ENCODE peak calls at places on chromosomes 11 and 22, in nine cellular contexts. K is T follicular helper cell; I is activated CD4-positive, CD25-positive, alpha-beta regulatory T cell treated with anti-CD3 and anti-CD28 coated beads, Interleukin-2, amount 50 U/mL, for 72 hours; M is cardiac septum; H is stimulated activated CD4-positive, alpha-beta T cell treated with anti-CD3 and anti-CD28 coated beads, Interleukin-1b, Interleukin-23, amount 100 ng/mL, for 1 hour; L is H1; R is GM12891; E is RWPE1; F is COR-L47. V is an unnamed sample.

GRCh38 chr11:68990995-68991780 is 10.4 kb upstream of the MRGPRD start:
- DNase-seq in K (no peak), I (no peak), M (peak), H (no peak), L (no peak), R (no peak), E (no peak), F (no peak), V (peak)

GRCh38 chr11:70948855-70949551 is 303.4 kb downstream of the SHANK2 start:
- DNase-seq in K (no peak), I (no peak), M (no peak), H (no peak), L (no peak), R (no peak), E (no peak), F (peak), V (no peak)

GRCh38 chr11:131744847-131745246 is 374.4 kb downstream of the NTM start:
- DNase-seq in K (no peak), I (no peak), M (no peak), H (no peak), L (no peak), R (no peak), E (no peak), F (no peak), V (no peak)

GRCh38 chr11:1546077-1546535 is 26.0 kb downstream of the DUSP8 start:
- DNase-seq in K (no peak), I (no peak), M (no peak), H (no peak), L (no peak), R (no peak), E (no peak), F (no peak), V (no peak)

GRCh38 chr11:120601566-120601965 is 90.0 kb downstream of the GRIK4 start:
- DNase-seq in K (no peak), I (no peak), M (no peak), H (no peak), L (no peak), R (no peak), E (no peak), F (no peak), V (no peak)

GRCh38 chr11:105910095-105910715 is 111.8 kb downstream of the MSANTD4 start:
- DNase-seq in K (no peak), I (no peak), M (no peak), H (no peak), L (no peak), R (no peak), E (peak), F (no peak), V (no peak)

GRCh38 chr22:38348751-38349496 is 31.7 kb upstream of the CSNK1E start:
- DNase-seq in K (no peak), I (no peak), M (peak), H (no peak), L (no peak), R (no peak), E (no peak), F (no peak), V (no peak)

GRCh38 chr11:47412152-47412746 is 3.9 kb downstream of the SLC39A13 start:
- DNase-seq in K (no peak), I (peak), M (peak), H (peak), L (no peak), R (no peak), E (no peak), F (no peak), V (peak)

GRCh38 chr11:44680982-44681597 is 45.7 kb upstream of the TSPAN18 start:
- DNase-seq in K (no peak), I (peak), M (no peak), H (no peak), L (no peak), R (no peak), E (peak), F (no peak), V (no peak)

GRCh38 chr11:2813141-2813908 is 72.2 kb downstream of the CDKN1C start:
- DNase-seq in K (no peak), I (no peak), M (no peak), H (no peak), L (no peak), R (no peak), E (no peak), F (no peak), V (no peak)

GRCh38 chr11:44014968-44015623 is 32.7 kb upstream of the ACCSL start:
- DNase-seq in K (no peak), I (no peak), M (no peak), H (no peak), L (no peak), R (no peak), E (no peak), F (no peak), V (no peak)

GRCh38 chr11:35927730-35928129 is 16.1 kb upstream of the LDLRAD3 start:
- DNase-seq in K (no peak), I (no peak), M (peak), H (no peak), L (no peak), R (no peak), E (peak), F (no peak), V (peak)

GRCh38 chr11:128422576-128423370 is 164.6 kb downstream of the ETS1 start:
- DNase-seq in K (peak), I (peak), M (no peak), H (peak), L (no peak), R (no peak), E (no peak), F (peak), V (no peak)

GRCh38 chr11:122872046-122872445 is 10.5 kb upstream of the JHY start:
- DNase-seq in K (no peak), I (no peak), M (no peak), H (no peak), L (no peak), R (no peak), E (peak), F (no peak), V (no peak)

GRCh38 chr11:112783945-112784322 is 177.3 kb upstream of the NCAM1 start:
- DNase-seq in K (no peak), I (no peak), M (peak), H (no peak), L (no peak), R (no peak), E (no peak), F (no peak), V (no peak)

GRCh38 chr22:39456262-39457046 is at the start of gene MGAT3:
- DNase-seq in K (no peak), I (no peak), M (no peak), H (no peak), L (no peak), R (no peak), E (no peak), F (no peak), V (no peak)

GRCh38 chr22:46622081-46622521 is 1.9 kb downstream of the GRAMD4 start:
- DNase-seq in K (no peak), I (no peak), M (peak), H (no peak), L (no peak), R (no peak), E (no peak), F (no peak), V (no peak)

GRCh38 chr11:119771210-119771770 is 42.3 kb upstream of the NECTIN1 start:
- DNase-seq in K (no peak), I (no peak), M (no peak), H (no peak), L (no peak), R (no peak), E (no peak), F (no peak), V (peak)

GRCh38 chr11:64165482-64165841 is 451 bp downstream of the MACROD1 start:
- DNase-seq in K (no peak), I (no peak), M (no peak), H (no peak), L (no peak), R (no peak), E (no peak), F (peak), V (no peak)

GRCh38 chr11:4181780-4182721 is 87.5 kb downstream of the RRM1 start:
- DNase-seq in K (no peak), I (no peak), M (peak), H (no peak), L (peak), R (peak), E (peak), F (peak), V (no peak)

GRCh38 chr11:87150936-87151335 is 113.2 kb downstream of the TMEM135 start:
- DNase-seq in K (no peak), I (no peak), M (no peak), H (no peak), L (no peak), R (no peak), E (no peak), F (no peak), V (no peak)

GRCh38 chr11:66953431-66953833 is 4.8 kb downstream of the PC start:
- DNase-seq in K (no peak), I (no peak), M (no peak), H (no peak), L (no peak), R (no peak), E (no peak), F (no peak), V (no peak)

GRCh38 chr22:38755155-38755910 is 465 bp downstream of the SUN2 start:
- DNase-seq in K (peak), I (peak), M (peak), H (no peak), L (no peak), R (no peak), E (peak), F (peak), V (peak)

GRCh38 chr22:21698430-21699329 is 32.9 kb downstream of the PPIL2 start:
- DNase-seq in K (no peak), I (no peak), M (no peak), H (no peak), L (no peak), R (no peak), E (no peak), F (no peak), V (no peak)

GRCh38 chr11:44223261-44223660 is 86.7 kb downstream of the ALX4 start:
- DNase-seq in K (no peak), I (no peak), M (no peak), H (no peak), L (no peak), R (no peak), E (no peak), F (no peak), V (no peak)

GRCh38 chr11:27088353-27088752 is 47.7 kb downstream of the BBOX1 start:
- DNase-seq in K (no peak), I (no peak), M (no peak), H (no peak), L (no peak), R (no peak), E (peak), F (no peak), V (no peak)

GRCh38 chr11:83044958-83045712 is 26.6 kb downstream of the RAB30 start:
- DNase-seq in K (no peak), I (no peak), M (no peak), H (no peak), L (no peak), R (peak), E (peak), F (peak), V (no peak)

GRCh38 chr11:8266246-8267241 is 2.9 kb upstream of the LMO1 start:
- DNase-seq in K (no peak), I (peak), M (peak), H (no peak), L (no peak), R (no peak), E (no peak), F (no peak), V (peak)

GRCh38 chr11:47460571-47461235 is 11.8 kb upstream of the RAPSN start:
- DNase-seq in K (no peak), I (no peak), M (no peak), H (no peak), L (no peak), R (no peak), E (no peak), F (no peak), V (no peak)

GRCh38 chr11:64649304-64649703 is 58.3 kb downstream of the SLC22A12 start:
- DNase-seq in K (no peak), I (no peak), M (no peak), H (no peak), L (no peak), R (no peak), E (peak), F (peak), V (no peak)

GRCh38 chr11:105612766-105613165 is 2.9 kb downstream of the GRIA4 start:
- DNase-seq in K (no peak), I (no peak), M (no peak), H (no peak), L (no peak), R (no peak), E (no peak), F (peak), V (no peak)

GRCh38 chr11:114594703-114595102 is 883 bp downstream of the NXPE4 start:
- DNase-seq in K (no peak), I (no peak), M (no peak), H (no peak), L (no peak), R (no peak), E (no peak), F (no peak), V (no peak)

GRCh38 chr11:44652901-44653644 is 73.7 kb upstream of the TSPAN18 start:
- DNase-seq in K (no peak), I (peak), M (no peak), H (no peak), L (no peak), R (no peak), E (no peak), F (no peak), V (no peak)

GRCh38 chr22:26672060-26672471 is 14.7 kb downstream of the MIAT start:
- DNase-seq in K (no peak), I (peak), M (no peak), H (no peak), L (no peak), R (no peak), E (no peak), F (no peak), V (no peak)

GRCh38 chr11:121928597-121929580 is 187.1 kb downstream of the BLID start:
- DNase-seq in K (no peak), I (no peak), M (no peak), H (no peak), L (no peak), R (no peak), E (no peak), F (no peak), V (no peak)